ENCODE peak calls at places on chromosomes 13 and 19, in six cellular contexts. One of them, this sample, is unnamed.

GRCh38 chr19:56718231-56718630 is 46.7 kb upstream of the ZNF835 start:
- DNase-seq in K562: no peak
- DNase-seq in HCT116: no peak
- DNase-seq in GM12878: no peak
- DNase-seq in HepG2: no peak
- DNase-seq in H1: no peak
- DNase-seq in this sample: no peak

GRCh38 chr13:76570485-76570884 is 315.7 kb downstream of the KCTD12 start:
- DNase-seq in HCT116: no peak
- DNase-seq in GM12878: no peak
- DNase-seq in HepG2: no peak
- DNase-seq in H1: no peak
- DNase-seq in K562: no peak
- DNase-seq in this sample: peak; percentile 63

GRCh38 chr19:55079400-55080038 is 3.9 kb downstream of the EPS8L1 start:
- DNase-seq in H1: no peak
- DNase-seq in GM12878: no peak
- DNase-seq in K562: no peak
- DNase-seq in HCT116: no peak
- DNase-seq in HepG2: no peak
- DNase-seq in this sample: no peak

GRCh38 chr19:35030257-35031071 is at the start of gene SCN1B:
- DNase-seq in HCT116: peak; percentile 22
- DNase-seq in GM12878: no peak
- DNase-seq in K562: peak; percentile 89
- DNase-seq in H1: no peak
- DNase-seq in HepG2: peak; percentile 31
- DNase-seq in this sample: no peak

GRCh38 chr13:70613295-70613694 is 505.0 kb upstream of the KLHL1 start:
- DNase-seq in HepG2: no peak
- DNase-seq in K562: no peak
- DNase-seq in GM12878: no peak
- DNase-seq in HCT116: no peak
- DNase-seq in H1: no peak
- DNase-seq in this sample: no peak

GRCh38 chr13:73248711-73249580 is 190.1 kb downstream of the KLF5 start:
- DNase-seq in HCT116: peak; percentile 57
- DNase-seq in HepG2: no peak
- DNase-seq in K562: no peak
- DNase-seq in GM12878: no peak
- DNase-seq in H1: peak; percentile 27
- DNase-seq in this sample: no peak

GRCh38 chr19:7873304-7874079 is 698 bp downstream of the PRR36 start:
- DNase-seq in GM12878: no peak
- DNase-seq in HepG2: no peak
- DNase-seq in K562: no peak
- DNase-seq in HCT116: no peak
- DNase-seq in H1: no peak
- DNase-seq in this sample: no peak

GRCh38 chr19:50383307-50383851 is 768 bp upstream of the POLD1 start:
- DNase-seq in H1: no peak
- DNase-seq in GM12878: no peak
- DNase-seq in HepG2: no peak
- DNase-seq in HCT116: no peak
- DNase-seq in K562: no peak
- DNase-seq in this sample: no peak

GRCh38 chr19:49335071-49335783 is at the start of gene CD37:
- DNase-seq in GM12878: no peak
- DNase-seq in K562: peak; percentile 40
- DNase-seq in HepG2: no peak
- DNase-seq in HCT116: no peak
- DNase-seq in H1: no peak
- DNase-seq in this sample: no peak

GRCh38 chr19:50315773-50316448 is 13.3 kb downstream of the KCNC3 start:
- DNase-seq in K562: peak; percentile 61
- DNase-seq in H1: no peak
- DNase-seq in HepG2: no peak
- DNase-seq in GM12878: no peak
- DNase-seq in HCT116: no peak
- DNase-seq in this sample: no peak

GRCh38 chr19:14147797-14148605 is 11.6 kb upstream of the ASF1B start:
- DNase-seq in K562: peak; percentile 81
- DNase-seq in H1: no peak
- DNase-seq in GM12878: no peak
- DNase-seq in HCT116: peak; percentile 36
- DNase-seq in HepG2: peak; percentile 39
- DNase-seq in this sample: peak; percentile 28

GRCh38 chr19:54429545-54430227 is 14.4 kb downstream of the TTYH1 start:
- DNase-seq in GM12878: no peak
- DNase-seq in HCT116: no peak
- DNase-seq in H1: no peak
- DNase-seq in HepG2: no peak
- DNase-seq in K562: no peak
- DNase-seq in this sample: no peak

GRCh38 chr19:44796701-44797115 is 12.2 kb upstream of the BCAM start:
- DNase-seq in HepG2: peak; percentile 96
- DNase-seq in H1: no peak
- DNase-seq in GM12878: no peak
- DNase-seq in HCT116: no peak
- DNase-seq in K562: no peak
- DNase-seq in this sample: no peak

GRCh38 chr13:53631511-53631910 is 602.9 kb downstream of the OLFM4 start:
- DNase-seq in H1: no peak
- DNase-seq in HepG2: no peak
- DNase-seq in K562: no peak
- DNase-seq in GM12878: no peak
- DNase-seq in HCT116: no peak
- DNase-seq in this sample: no peak

GRCh38 chr13:112898786-112899617 is 70.0 kb upstream of the MCF2L start:
- DNase-seq in GM12878: no peak
- DNase-seq in H1: no peak
- DNase-seq in K562: no peak
- DNase-seq in HCT116: no peak
- DNase-seq in HepG2: no peak
- DNase-seq in this sample: no peak

GRCh38 chr19:16447015-16447384 is 24.8 kb downstream of the EPS15L1 start:
- DNase-seq in HepG2: peak; percentile 80
- DNase-seq in GM12878: peak; percentile 70
- DNase-seq in H1: no peak
- DNase-seq in HCT116: no peak
- DNase-seq in K562: peak; percentile 60
- DNase-seq in this sample: no peak

GRCh38 chr19:362683-363082 is 18.1 kb upstream of the MIER2 start:
- DNase-seq in H1: no peak
- DNase-seq in HCT116: no peak
- DNase-seq in HepG2: no peak
- DNase-seq in GM12878: no peak
- DNase-seq in K562: no peak
- DNase-seq in this sample: no peak

GRCh38 chr13:51912091-51912490 is 50.3 kb downstream of the CCDC70 start:
- DNase-seq in HepG2: no peak
- DNase-seq in H1: no peak
- DNase-seq in GM12878: no peak
- DNase-seq in HCT116: no peak
- DNase-seq in K562: no peak
- DNase-seq in this sample: no peak

GRCh38 chr19:33795370-33796163 is 1.1 kb upstream of the KCTD15 start:
- DNase-seq in H1: no peak
- DNase-seq in GM12878: no peak
- DNase-seq in HCT116: no peak
- DNase-seq in HepG2: peak; percentile 66
- DNase-seq in K562: peak; percentile 91
- DNase-seq in this sample: peak; percentile 64

GRCh38 chr13:34803756-34804155 is 138.3 kb upstream of the NBEA start:
- DNase-seq in HepG2: no peak
- DNase-seq in GM12878: no peak
- DNase-seq in K562: no peak
- DNase-seq in H1: no peak
- DNase-seq in HCT116: no peak
- DNase-seq in this sample: no peak

DNA sequence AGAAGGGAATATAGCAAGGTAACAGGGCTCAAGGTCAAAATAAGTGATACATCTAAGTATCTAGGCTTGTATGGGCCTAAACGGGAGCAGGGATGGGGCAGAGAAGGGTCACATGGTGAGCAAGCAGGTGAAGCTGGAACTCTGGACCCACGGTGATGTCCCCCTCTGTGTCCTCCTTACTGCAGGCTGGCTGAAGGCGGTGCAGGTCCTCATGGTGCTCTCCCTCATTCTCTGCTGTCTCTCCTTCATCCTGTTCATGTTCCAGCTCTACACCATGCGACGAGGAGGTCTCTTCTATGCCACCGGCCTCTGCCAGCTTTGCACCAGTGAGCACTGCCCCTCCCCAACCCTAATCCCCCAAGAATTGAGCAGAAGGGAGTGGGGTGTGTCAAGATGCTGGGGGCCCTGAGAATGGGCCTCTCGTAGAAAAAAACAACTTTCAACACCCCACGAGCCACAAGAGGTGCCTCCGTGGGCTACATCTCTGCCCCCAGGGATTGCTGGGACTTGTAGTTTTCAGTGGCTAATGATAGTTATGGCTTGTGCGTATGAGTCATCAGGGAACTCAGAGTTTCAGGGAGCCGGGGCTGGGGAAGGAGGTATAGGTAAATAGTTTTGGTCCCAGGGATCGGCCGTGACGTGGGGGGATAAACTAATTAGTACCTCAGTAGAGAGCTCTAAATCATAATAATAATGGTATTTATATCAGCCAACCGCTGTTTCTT is 4.0 kb downstream of the EMP3 start:
- DNase-seq in HCT116: no peak
- DNase-seq in K562: peak; percentile 34
- DNase-seq in GM12878: peak; percentile 42
- DNase-seq in HepG2: no peak
- DNase-seq in H1: no peak
- DNase-seq in this sample: no peak
- TF ChIP-seq ZNF274 in HCT116: no peak
- TF ChIP-seq ZNF274 in K562: no peak
- TF ChIP-seq ZNF274 in GM12878: no peak
- TF ChIP-seq ZNF274 in HepG2: no peak
- TF ChIP-seq ZNF274 in H1: no peak
- TF ChIP-seq ZNF274 in this sample: no peak

DNA sequence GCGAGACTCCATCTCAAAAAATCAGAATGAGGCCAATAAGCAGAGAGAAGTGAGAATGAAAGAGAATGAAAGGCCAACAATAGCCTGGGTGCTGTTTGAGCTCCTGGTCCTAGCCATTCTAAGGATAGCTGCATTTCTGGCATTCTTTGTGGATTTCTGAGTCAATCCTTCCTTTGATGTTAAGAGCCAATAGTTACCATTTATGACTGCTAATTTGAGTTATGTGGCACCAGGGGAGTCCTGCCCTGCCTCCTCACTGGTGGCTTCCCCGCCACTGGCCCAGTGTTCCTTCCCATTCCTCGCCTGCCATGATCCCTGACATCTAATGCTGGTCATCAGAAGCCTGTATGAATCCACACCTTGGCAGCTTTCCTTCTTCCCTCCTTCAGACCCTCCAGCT is 991.2 kb downstream of the UQCRFS1 start:
- DNase-seq in HCT116: no peak
- DNase-seq in GM12878: no peak
- DNase-seq in HepG2: no peak
- DNase-seq in K562: no peak
- DNase-seq in H1: no peak
- DNase-seq in this sample: no peak
- TF ChIP-seq YY1 in HCT116: no peak
- TF ChIP-seq YY1 in GM12878: no peak
- TF ChIP-seq YY1 in HepG2: no peak
- TF ChIP-seq YY1 in K562: no peak
- TF ChIP-seq YY1 in H1: no peak
- TF ChIP-seq YY1 in this sample: no peak

GRCh38 chr19:18192673-18193387 is at the start of gene MPV17L2:
- DNase-seq in HCT116: peak; percentile 100
- DNase-seq in K562: peak; percentile 92
- DNase-seq in GM12878: peak; percentile 100
- DNase-seq in HepG2: peak; percentile 99
- DNase-seq in H1: peak; percentile 99
- DNase-seq in this sample: peak; percentile 100

GRCh38 chr19:18193388-18194207 is 580 bp downstream of the MPV17L2 start:
- DNase-seq in HCT116: no peak
- DNase-seq in K562: peak; percentile 51
- DNase-seq in GM12878: no peak
- DNase-seq in H1: no peak
- DNase-seq in HepG2: no peak
- DNase-seq in this sample: no peak

GRCh38 chr19:18190278-18190677 is 2.7 kb upstream of the MPV17L2 start:
- DNase-seq in HCT116: no peak
- DNase-seq in GM12878: no peak
- DNase-seq in HepG2: no peak
- DNase-seq in H1: no peak
- DNase-seq in K562: no peak
- DNase-seq in this sample: no peak

GRCh38 chr19:18194208-18194530 is 1.2 kb downstream of the MPV17L2 start:
- DNase-seq in HepG2: no peak
- DNase-seq in K562: no peak
- DNase-seq in H1: no peak
- DNase-seq in GM12878: no peak
- DNase-seq in HCT116: no peak
- DNase-seq in this sample: no peak

DNA sequence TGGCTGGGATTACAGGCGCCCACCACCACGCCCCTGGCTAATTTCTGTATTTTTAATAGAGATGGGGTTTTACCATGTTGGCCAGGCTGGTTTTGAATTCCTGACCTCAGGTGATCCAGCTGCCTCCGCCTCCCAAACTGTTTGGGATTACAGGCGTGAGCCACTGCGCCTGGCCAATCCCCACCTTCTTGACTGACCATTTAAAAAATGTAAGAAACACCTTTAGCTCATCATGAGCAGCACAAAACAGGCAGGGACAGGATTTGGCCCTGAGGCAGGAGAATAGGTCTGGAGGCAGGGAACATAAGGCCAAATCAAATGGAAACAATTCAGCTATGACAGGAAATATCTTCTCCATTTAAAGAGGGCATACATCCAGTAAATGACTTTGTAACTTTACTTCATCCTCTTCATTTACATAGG is 1.4 kb upstream of the MPV17L2 start:
- DNase-seq in H1: no peak
- DNase-seq in K562: no peak
- DNase-seq in GM12878: no peak
- DNase-seq in HepG2: no peak
- DNase-seq in HCT116: no peak
- DNase-seq in this sample: no peak
- H3K4me3 ChIP-seq in H1: no peak overlapping the region
- H3K4me3 ChIP-seq in K562: peak overlapping the region; percentile 48
- H3K4me3 ChIP-seq in GM12878: peak overlapping the region; percentile 11
- H3K4me3 ChIP-seq in HepG2: peak overlapping the region; percentile 73
- H3K4me3 ChIP-seq in HCT116: peak overlapping the region; percentile 52
- H3K4me3 ChIP-seq in this sample: no peak overlapping the region

GRCh38 chr19:9883231-9883758 is 48.2 kb downstream of the PIN1 start:
- DNase-seq in GM12878: no peak
- DNase-seq in H1: no peak
- DNase-seq in K562: no peak
- DNase-seq in HepG2: no peak
- DNase-seq in HCT116: peak; percentile 23
- DNase-seq in this sample: peak; percentile 27

GRCh38 chr19:9883764-9884163 is 48.6 kb downstream of the PIN1 start:
- DNase-seq in HepG2: no peak
- DNase-seq in H1: no peak
- DNase-seq in K562: no peak
- DNase-seq in GM12878: no peak
- DNase-seq in HCT116: no peak
- DNase-seq in this sample: no peak

GRCh38 chr19:9881720-9882119 is 46.6 kb downstream of the PIN1 start:
- DNase-seq in K562: no peak
- DNase-seq in HCT116: peak; percentile 13
- DNase-seq in HepG2: no peak
- DNase-seq in H1: no peak
- DNase-seq in GM12878: no peak
- DNase-seq in this sample: no peak

GRCh38 chr19:9885077-9885552 is 50.0 kb downstream of the PIN1 start:
- DNase-seq in GM12878: no peak
- DNase-seq in HepG2: no peak
- DNase-seq in H1: no peak
- DNase-seq in HCT116: no peak
- DNase-seq in K562: no peak
- DNase-seq in this sample: no peak
- TF ChIP-seq ZNF274 in GM12878: no peak
- TF ChIP-seq ZNF274 in HepG2: no peak
- TF ChIP-seq ZNF274 in H1: no peak
- TF ChIP-seq ZNF274 in HCT116: no peak
- TF ChIP-seq ZNF274 in K562: no peak
- TF ChIP-seq ZNF274 in this sample: no peak